ENCODE peak calls at places on chromosomes 5 and 9, in five cellular contexts. K, P, G, I and C are unnamed samples.

GRCh38 chr9:133759146-133759900 is 21.2 kb upstream of the SARDH start:
- DNase-seq in K (no peak), P (peak; percentile 50), G (no peak), I (peak; percentile 58), C (no peak)

GRCh38 chr5:131381792-131382191 is 117.9 kb downstream of the CDC42SE2 start:
- DNase-seq in K (no peak), P (no peak), G (no peak), I (no peak), C (no peak)

GRCh38 chr9:100082786-100083185 is 16.0 kb downstream of the ERP44 start:
- DNase-seq in K (no peak), P (no peak), G (no peak), I (no peak), C (no peak)

GRCh38 chr5:1665803-1666202 is 133.8 kb downstream of the MRPL36 start:
- DNase-seq in K (no peak), P (no peak), G (no peak), I (no peak), C (no peak)

GRCh38 chr9:136997830-136998234 is 1.5 kb upstream of the CLIC3 start:
- DNase-seq in K (no peak), P (no peak), G (no peak), I (no peak), C (no peak)

GRCh38 chr9:4295160-4295559 is 4.7 kb downstream of the GLIS3 start:
- DNase-seq in K (no peak), P (no peak), G (no peak), I (no peak), C (no peak)

GRCh38 chr9:111525056-111525977 is at the start of gene ZNF483:
- DNase-seq in K (peak; percentile 84), P (peak; percentile 78), G (peak; percentile 60), I (peak; percentile 96), C (peak; percentile 86)

GRCh38 chr5:172958268-172959046 is 767 bp upstream of the RPL26L1 start:
- DNase-seq in K (peak; percentile 53), P (no peak), G (peak; percentile 55), I (peak; percentile 94), C (peak; percentile 59)

GRCh38 chr5:107230367-107230766 is 440.4 kb downstream of the EFNA5 start:
- DNase-seq in K (no peak), P (no peak), G (no peak), I (no peak), C (no peak)

GRCh38 chr5:84362061-84362720 is 22.5 kb downstream of the EDIL3 start:
- DNase-seq in K (no peak), P (no peak), G (no peak), I (no peak), C (no peak)

GRCh38 chr5:176916337-176916736 is 17.2 kb upstream of the HK3 start:
- DNase-seq in K (no peak), P (no peak), G (no peak), I (no peak), C (no peak)

GRCh38 chr9:82808478-82808877 is 254.5 kb downstream of the RASEF start:
- DNase-seq in K (no peak), P (no peak), G (no peak), I (peak; percentile 50), C (no peak)

GRCh38 chr5:69276422-69277174 is 41.9 kb downstream of the CDK7 start:
- DNase-seq in K (no peak), P (no peak), G (no peak), I (no peak), C (no peak)

GRCh38 chr5:60024104-60024503 is 130.6 kb upstream of the PDE4D start:
- DNase-seq in K (no peak), P (no peak), G (no peak), I (no peak), C (no peak)

GRCh38 chr5:172504736-172505402 is 50.5 kb upstream of the SH3PXD2B start:
- DNase-seq in K (no peak), P (no peak), G (no peak), I (peak; percentile 13), C (peak; percentile 51)

GRCh38 chr5:180636403-180637075 is 12.9 kb downstream of the FLT4 start:
- DNase-seq in K (no peak), P (peak; percentile 36), G (no peak), I (no peak), C (no peak)

GRCh38 chr5:80668016-80668969 is 13.5 kb upstream of the DHFR start:
- DNase-seq in K (no peak), P (no peak), G (no peak), I (peak; percentile 53), C (no peak)

GRCh38 chr5:78985407-78986223 is 505 bp upstream of the ARSB start:
- DNase-seq in K (peak; percentile 29), P (no peak), G (peak; percentile 15), I (peak; percentile 45), C (peak; percentile 34)

GRCh38 chr5:40276426-40277102 is 403.2 kb upstream of the PTGER4 start:
- DNase-seq in K (no peak), P (no peak), G (no peak), I (no peak), C (no peak)

GRCh38 chr5:154196955-154197652 is 6.6 kb downstream of the GALNT10 start:
- DNase-seq in K (no peak), P (no peak), G (no peak), I (no peak), C (no peak)

GRCh38 chr9:6195714-6196360 is 19.8 kb upstream of the IL33 start:
- DNase-seq in K (no peak), P (no peak), G (no peak), I (no peak), C (no peak)

GRCh38 chr9:134205636-134206316 is 41.4 kb upstream of the RNU6ATAC start:
- DNase-seq in K (no peak), P (no peak), G (no peak), I (no peak), C (peak; percentile 65)

GRCh38 chr5:84568171-84568570 is 183.5 kb upstream of the EDIL3 start:
- DNase-seq in K (no peak), P (no peak), G (no peak), I (no peak), C (no peak)

GRCh38 chr9:21995652-21996275 is 1.2 kb downstream of the CDKN2B-AS1 start:
- DNase-seq in K (no peak), P (no peak), G (no peak), I (peak; percentile 84), C (no peak)

GRCh38 chr9:131562032-131562959 is 17.0 kb downstream of the PRRT1B start:
- DNase-seq in K (no peak), P (no peak), G (no peak), I (peak; percentile 40), C (no peak)

GRCh38 chr5:27191786-27192505 is 153.6 kb upstream of the CDH9 start:
- DNase-seq in K (no peak), P (no peak), G (no peak), I (no peak), C (no peak)

DNA sequence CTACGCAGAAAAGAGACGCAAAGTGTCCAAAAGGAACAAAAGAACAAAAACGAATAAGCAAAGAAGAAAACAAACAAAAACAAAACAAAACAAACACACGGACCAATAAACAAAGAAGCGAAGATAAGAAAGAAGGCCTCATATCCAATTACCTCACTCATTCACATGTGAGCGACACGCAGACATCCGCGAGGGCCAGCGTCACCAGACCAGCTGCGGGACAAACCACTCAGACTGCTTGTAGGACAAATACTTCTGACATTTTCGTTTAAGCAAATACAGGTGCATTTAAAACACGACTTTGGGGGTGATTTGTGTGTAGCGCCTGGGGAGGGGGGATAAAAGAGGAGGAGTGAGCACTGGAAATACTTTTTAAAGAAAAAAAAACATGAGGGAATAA is 28.3 kb upstream of the WWC1 start:
- DNase-seq in K (no peak), P (no peak), G (no peak), I (no peak), C (no peak)
- H3K27ac ChIP-seq in K (no peak overlapping the region), P (no peak overlapping the region), G (no peak overlapping the region), I (no peak overlapping the region), C (no peak overlapping the region)

DNA sequence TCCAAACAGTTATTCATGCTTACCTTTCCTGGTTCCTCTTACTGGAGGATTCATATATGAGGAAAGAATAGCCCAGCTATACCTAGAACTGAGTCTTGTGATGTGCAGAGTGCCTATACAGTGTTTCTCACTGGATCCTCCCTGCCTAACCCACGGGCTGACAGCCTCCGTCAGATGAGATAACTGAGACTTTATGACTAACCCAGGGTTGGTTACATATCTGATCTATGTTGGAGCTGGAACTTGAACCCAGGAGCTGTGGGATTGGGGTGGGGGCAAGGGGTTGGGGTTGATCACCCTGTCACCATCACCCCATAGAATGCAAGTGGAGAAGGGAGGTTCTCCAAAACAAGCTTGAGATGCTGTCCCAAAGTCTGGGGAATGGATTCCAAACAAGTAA is 100.4 kb downstream of the ARHGAP26 start:
- DNase-seq in K (no peak), P (no peak), G (no peak), I (no peak), C (no peak)
- H3K4me1 ChIP-seq in K (peaks cover 2% of the 10 kb centered on the region), P (peaks cover 16% of the 10 kb centered on the region), G (peaks cover 3% of the 10 kb centered on the region), I (no peaks in the 10 kb centered on the region), C (peaks cover 77% of the 10 kb centered on the region)

GRCh38 chr5:91486638-91487037 is 103.5 kb upstream of the ARRDC3 start:
- DNase-seq in K (no peak), P (no peak), G (no peak), I (no peak), C (no peak)
- H3K4me3 ChIP-seq in K (no peak overlapping the region), P (no peak overlapping the region), G (no peak overlapping the region), I (peak overlapping the region; percentile 47), C (no peak overlapping the region)

GRCh38 chr5:61245486-61245885 is 83.2 kb upstream of the SMIM15 start:
- DNase-seq in K (no peak), P (no peak), G (no peak), I (no peak), C (no peak)
- H3K27ac ChIP-seq in K (no peak overlapping the region), P (peak overlapping the region; percentile 48), G (no peak overlapping the region), I (no peak overlapping the region), C (no peak overlapping the region)

GRCh38 chr9:27367175-27367798 is 70.3 kb upstream of the EQTN start:
- DNase-seq in K (no peak), P (no peak), G (no peak), I (no peak), C (no peak)
- H3K4me1 ChIP-seq in K (peaks cover 14% of the 10 kb centered on the region), P (peaks cover 2% of the 10 kb centered on the region), G (no peaks in the 10 kb centered on the region), I (no peaks in the 10 kb centered on the region), C (peaks cover 36% of the 10 kb centered on the region)